ENCODE peak calls at places on chromosome 12, in five cellular contexts. Q is A549, E is HepG2, J is K562, R is IMR-90. V is an unnamed sample.

GRCh38 chr12:70892593-70892992 is 27.9 kb downstream of the PTPRR start:
- DNase-seq in Q (no peak), E (no peak), J (no peak), R (no peak), V (no peak)

GRCh38 chr12:50533203-50533584 is 28.4 kb downstream of the DIP2B start:
- DNase-seq in Q (peak; percentile 25), E (no peak), J (peak; percentile 46), R (no peak), V (no peak)

GRCh38 chr12:43148711-43149110 is 403.3 kb downstream of the ADAMTS20 start:
- DNase-seq in Q (no peak), E (no peak), J (no peak), R (no peak), V (no peak)

GRCh38 chr12:69623970-69624369 is 13.3 kb upstream of the LRRC10 start:
- DNase-seq in Q (no peak), E (no peak), J (peak; percentile 93), R (peak; percentile 13), V (no peak)

GRCh38 chr12:70251226-70251625 is 8.0 kb downstream of the CNOT2 start:
- DNase-seq in Q (no peak), E (no peak), J (peak; percentile 17), R (no peak), V (no peak)

GRCh38 chr12:68532887-68533248 is 77.8 kb upstream of the RAP1B start:
- DNase-seq in Q (no peak), E (no peak), J (no peak), R (no peak), V (no peak)

GRCh38 chr12:119202121-119202527 is 23.4 kb downstream of the HSPB8 start:
- DNase-seq in Q (no peak), E (no peak), J (no peak), R (no peak), V (no peak)

GRCh38 chr12:86193931-86194330 is 62.3 kb downstream of the MGAT4C start:
- DNase-seq in Q (no peak), E (no peak), J (no peak), R (peak; percentile 66), V (no peak)

GRCh38 chr12:26740348-26740747 is 92.6 kb downstream of the ITPR2 start:
- DNase-seq in Q (no peak), E (no peak), J (no peak), R (no peak), V (no peak)

GRCh38 chr12:120369476-120370342 is 745 bp upstream of the MSI1 start:
- DNase-seq in Q (no peak), E (no peak), J (no peak), R (no peak), V (no peak)

GRCh38 chr12:95066091-95066855 is 7.1 kb downstream of the NR2C1 start:
- DNase-seq in Q (no peak), E (no peak), J (no peak), R (no peak), V (no peak)

GRCh38 chr12:130672122-130672825 is 43.8 kb downstream of the RIMBP2 start:
- DNase-seq in Q (no peak), E (no peak), J (no peak), R (no peak), V (no peak)

GRCh38 chr12:67911293-67911637 is 78.0 kb upstream of the IFNG-AS1 start:
- DNase-seq in Q (no peak), E (no peak), J (no peak), R (peak; percentile 23), V (no peak)

DNA sequence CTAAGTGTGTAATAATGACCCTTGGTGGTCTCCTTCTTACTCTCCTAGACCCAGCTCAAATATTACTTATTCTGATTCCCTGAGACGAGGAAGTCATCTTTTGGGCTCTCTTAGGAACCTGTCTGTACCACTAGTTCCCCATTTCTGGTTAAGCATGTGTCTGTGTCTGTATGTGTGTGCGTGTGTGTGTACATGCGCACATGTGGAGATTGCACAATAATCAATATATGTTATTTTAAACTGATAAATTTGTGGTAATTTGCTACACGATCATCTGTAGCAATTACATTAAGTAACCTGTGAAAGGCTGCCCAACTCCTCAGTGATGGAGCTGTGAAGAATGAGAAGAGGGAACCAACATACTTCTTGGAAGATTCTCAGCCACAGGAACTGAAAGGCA is 132.2 kb downstream of the ASCL4 start:
- DNase-seq in Q (no peak), E (no peak), J (no peak), R (no peak), V (no peak)
- TF ChIP-seq CEBPB in Q (peak; percentile 14), E (peak; percentile 77), J (peak; percentile 74), R (peak; percentile 67), V (no peak)

GRCh38 chr12:7076493-7076892 is 15.8 kb downstream of the C1R start:
- DNase-seq in Q (no peak), E (no peak), J (no peak), R (no peak), V (no peak)

GRCh38 chr12:7078163-7078562 is 14.1 kb downstream of the C1R start:
- DNase-seq in Q (peak; percentile 47), E (no peak), J (no peak), R (no peak), V (no peak)

GRCh38 chr12:7075518-7075917 is 15.0 kb downstream of the C1S start:
- DNase-seq in Q (no peak), E (no peak), J (no peak), R (no peak), V (no peak)

GRCh38 chr12:7079826-7080125 is 12.5 kb downstream of the C1R start:
- DNase-seq in Q (peak; percentile 52), E (no peak), J (no peak), R (peak; percentile 76), V (no peak)

DNA sequence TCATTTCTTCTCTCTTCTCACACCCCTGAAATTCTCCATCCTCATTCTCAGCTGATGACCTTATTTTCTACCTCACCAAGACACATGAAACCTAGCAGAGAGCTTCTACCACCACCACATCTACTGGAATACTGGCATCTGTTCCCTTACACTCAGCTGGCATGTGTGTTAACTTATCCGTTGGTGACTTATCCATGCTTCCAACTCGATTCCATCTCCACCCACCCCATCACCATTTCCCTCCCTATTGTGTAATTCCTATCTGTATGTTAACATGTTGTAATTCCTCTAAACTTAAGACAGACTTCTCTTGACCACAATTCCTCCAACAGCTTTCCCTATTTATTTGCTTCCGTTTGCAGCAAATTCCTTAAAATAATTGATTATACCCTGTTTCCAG is 15.4 kb downstream of the C1S start:
- DNase-seq in Q (no peak), E (no peak), J (no peak), R (peak; percentile 82), V (no peak)
- TF ChIP-seq CEBPB in Q (no peak), E (peak; percentile 36), J (peak; percentile 30), R (peak; percentile 95), V (no peak)

GRCh38 chr12:123097521-123098084 is 53.3 kb downstream of the PITPNM2 start:
- DNase-seq in Q (no peak), E (no peak), J (no peak), R (no peak), V (no peak)
- TF ChIP-seq CEBPB in Q (no peak), E (no peak), J (no peak), R (no peak), V (no peak)

GRCh38 chr12:118060301-118061010 is 523 bp downstream of the WSB2 start:
- DNase-seq in Q (no peak), E (no peak), J (peak; percentile 34), R (no peak), V (no peak)
- TF ChIP-seq CEBPB in Q (no peak), E (no peak), J (no peak), R (no peak), V (no peak)

GRCh38 chr12:40170593-40170992 is 54.2 kb upstream of the LRRK2 start:
- DNase-seq in Q (no peak), E (no peak), J (no peak), R (no peak), V (no peak)
- TF ChIP-seq CEBPB in Q (no peak), E (no peak), J (no peak), R (no peak), V (no peak)

GRCh38 chr12:64716839-64717455 is 42.3 kb downstream of the GNS start:
- DNase-seq in Q (no peak), E (no peak), J (no peak), R (no peak), V (no peak)

GRCh38 chr12:64716373-64716772 is 42.8 kb downstream of the GNS start:
- DNase-seq in Q (no peak), E (no peak), J (no peak), R (no peak), V (no peak)

GRCh38 chr12:64714551-64714968 is 44.6 kb downstream of the GNS start:
- DNase-seq in Q (no peak), E (no peak), J (no peak), R (no peak), V (peak; percentile 23)

GRCh38 chr12:64720884-64721283 is 38.3 kb downstream of the GNS start:
- DNase-seq in Q (no peak), E (no peak), J (peak; percentile 61), R (no peak), V (no peak)

DNA sequence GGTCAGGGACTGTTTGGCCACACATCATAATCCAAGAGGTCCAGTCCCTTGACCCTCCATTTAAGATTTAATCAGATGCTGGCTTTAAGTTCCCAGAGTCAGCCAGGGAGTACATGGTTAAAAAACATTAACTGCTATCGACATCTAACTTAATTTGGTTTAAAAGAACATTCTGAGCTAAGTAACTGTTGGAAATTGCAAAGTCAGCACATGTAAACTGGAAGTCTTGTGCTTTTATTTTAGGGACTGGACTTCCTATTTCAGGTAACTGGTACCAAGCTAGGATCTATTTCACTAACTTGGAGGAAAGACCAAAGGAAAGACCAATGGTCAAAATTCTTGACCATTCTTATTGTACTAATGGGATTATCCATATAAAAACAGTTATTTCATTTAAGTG is 40.6 kb downstream of the GNS start:
- DNase-seq in Q (no peak), E (no peak), J (no peak), R (no peak), V (no peak)
- TF ChIP-seq CEBPB in Q (no peak), E (no peak), J (no peak), R (no peak), V (no peak)

GRCh38 chr12:4862809-4863208 is 46.9 kb upstream of the KCNA1 start:
- DNase-seq in Q (no peak), E (no peak), J (no peak), R (no peak), V (peak; percentile 28)
- TF ChIP-seq CEBPB in Q (no peak), E (no peak), J (no peak), R (no peak), V (no peak)

GRCh38 chr12:24950231-24950834 is 1.4 kb upstream of the BCAT1 start:
- DNase-seq in Q (no peak), E (no peak), J (no peak), R (no peak), V (peak; percentile 93)

GRCh38 chr12:24945822-24946221 is 3.1 kb downstream of the BCAT1 start:
- DNase-seq in Q (no peak), E (no peak), J (no peak), R (no peak), V (no peak)

GRCh38 chr12:24947541-24948451 is 1.1 kb downstream of the BCAT1 start:
- DNase-seq in Q (no peak), E (no peak), J (no peak), R (no peak), V (no peak)

GRCh38 chr12:24948452-24948815 is 467 bp downstream of the BCAT1 start:
- DNase-seq in Q (peak; percentile 22), E (no peak), J (peak; percentile 35), R (peak; percentile 54), V (peak; percentile 73)

GRCh38 chr12:24948816-24949722 is at the start of gene BCAT1:
- DNase-seq in Q (peak; percentile 77), E (peak; percentile 61), J (peak; percentile 82), R (peak; percentile 88), V (no peak)
- TF ChIP-seq CEBPB in Q (peak; percentile 80), E (peak; percentile 86), J (peak; percentile 97), R (peak; percentile 98), V (no peak)

V was measured in GM12878.